ENCODE peak calls at places on chromosomes 7 and 10, in six cellular contexts. G is activated CD4-positive, alpha-beta T cell treated with anti-CD3 and anti-CD28 coated beads, Interleukin-2, amount 50 U/mL, for 1 hour; Z is cardiac muscle cell; F is ELF-1; V is psoas muscle; T is stimulated activated naive B cell treated with anti-CD40 and anti-IgM and Interleukin-4, amounts not matched to agents 10 μg/mL and 1 μg/mL and 100 μg/mL, for 72 hours. P is an unnamed sample.
A peak's percentile ranks its signal among the peaks of the same experiment; 100 is the strongest.

GRCh38 chr7:35185908-35186731 is 67.8 kb downstream of the TBX20 start:
- DNase-seq in T (no peak), Z (peak; percentile 75), V (peak; percentile 13), F (peak; percentile 69), G (no peak), P (peak; percentile 1)

GRCh38 chr7:151626422-151627115 is 106.9 kb upstream of the RHEB start:
- DNase-seq in Z (peak; percentile 73), V (peak; percentile 30), F (peak; percentile 37), T (no peak), G (peak; percentile 9), P (no peak)

GRCh38 chr10:91924212-91925021 is 847 bp downstream of the BTAF1 start:
- DNase-seq in T (no peak), F (no peak), Z (no peak), G (no peak), V (no peak), P (no peak)

GRCh38 chr7:35694161-35694783 is 663 bp downstream of the HERPUD2 start:
- DNase-seq in V (no peak), G (peak; percentile 8), F (peak; percentile 72), T (no peak), Z (no peak), P (no peak)

GRCh38 chr7:3277604-3278572 is 23.2 kb upstream of the SDK1 start:
- DNase-seq in V (no peak), G (no peak), Z (no peak), F (no peak), T (no peak), P (no peak)

GRCh38 chr7:50207682-50208255 is 96.7 kb upstream of the IKZF1 start:
- DNase-seq in Z (no peak), F (no peak), V (no peak), T (no peak), G (no peak), P (no peak)

GRCh38 chr10:96606946-96607345 is 20.1 kb upstream of the TM9SF3 start:
- DNase-seq in V (no peak), F (no peak), G (no peak), T (no peak), Z (no peak), P (no peak)

GRCh38 chr7:94639384-94639783 is 16.5 kb downstream of the SGCE start:
- DNase-seq in Z (no peak), G (no peak), T (no peak), V (no peak), F (no peak), P (no peak)

GRCh38 chr7:107039199-107039900 is 5.2 kb upstream of the PRKAR2B start:
- DNase-seq in T (no peak), F (no peak), V (no peak), G (no peak), Z (no peak), P (no peak)

GRCh38 chr7:28083998-28084985 is 96.3 kb downstream of the JAZF1 start:
- DNase-seq in G (no peak), T (no peak), F (no peak), Z (no peak), V (no peak), P (no peak)

GRCh38 chr7:45384499-45384898 is 189.7 kb upstream of the ADCY1 start:
- DNase-seq in F (no peak), Z (no peak), V (no peak), G (no peak), T (no peak), P (no peak)

GRCh38 chr7:76315372-76315771 is 12.9 kb downstream of the HSPB1 start:
- DNase-seq in V (peak; percentile 66), T (no peak), G (no peak), Z (no peak), F (no peak), P (no peak)

GRCh38 chr7:134892963-134893362 is 93.3 kb upstream of the AGBL3 start:
- DNase-seq in Z (no peak), F (no peak), V (no peak), G (no peak), T (no peak), P (no peak)

P was measured in HTR-8/SVneo.